ENCODE peak calls at places on chromosome 2, in five cellular contexts. One of them, this sample, is unnamed.
A peak's percentile ranks its signal among the peaks of the same experiment; 100 is the strongest.

GRCh38 chr2:232573821-232574435 is 23.4 kb downstream of the EIF4E2 start:
- DNase-seq in NCI-H774: no peak
- DNase-seq in epithelial cell of esophagus: no peak
- DNase-seq in HEK293T: no peak
- DNase-seq in memory B cell: no peak
- DNase-seq in this sample: no peak

GRCh38 chr2:383173-383572 is 95.3 kb upstream of the ALKAL2 start:
- DNase-seq in NCI-H774: no peak
- DNase-seq in epithelial cell of esophagus: no peak
- DNase-seq in HEK293T: no peak
- DNase-seq in memory B cell: no peak
- DNase-seq in this sample: peak; percentile 88

GRCh38 chr2:1556776-1557466 is 143.7 kb downstream of the TPO start:
- DNase-seq in NCI-H774: no peak
- DNase-seq in epithelial cell of esophagus: peak; percentile 16
- DNase-seq in HEK293T: no peak
- DNase-seq in memory B cell: no peak
- DNase-seq in this sample: no peak

GRCh38 chr2:207235621-207236020 is 69.9 kb upstream of the KLF7 start:
- DNase-seq in NCI-H774: no peak
- DNase-seq in epithelial cell of esophagus: peak; percentile 34
- DNase-seq in HEK293T: no peak
- DNase-seq in memory B cell: no peak
- DNase-seq in this sample: no peak

GRCh38 chr2:14633451-14634211 is 1.1 kb downstream of the LRATD1 start:
- DNase-seq in NCI-H774: no peak
- DNase-seq in epithelial cell of esophagus: peak; percentile 25
- DNase-seq in HEK293T: no peak
- DNase-seq in memory B cell: no peak
- DNase-seq in this sample: no peak

GRCh38 chr2:29987141-29987540 is 65.8 kb upstream of the ALK start:
- DNase-seq in NCI-H774: no peak
- DNase-seq in epithelial cell of esophagus: peak; percentile 37
- DNase-seq in HEK293T: no peak
- DNase-seq in memory B cell: no peak
- DNase-seq in this sample: peak; percentile 78

GRCh38 chr2:219125886-219126270 is 34.7 kb downstream of the NHEJ1 start:
- DNase-seq in NCI-H774: no peak
- DNase-seq in epithelial cell of esophagus: no peak
- DNase-seq in HEK293T: no peak
- DNase-seq in memory B cell: no peak
- DNase-seq in this sample: no peak

GRCh38 chr2:107313316-107313715 is 427.3 kb upstream of the ST6GAL2 start:
- DNase-seq in NCI-H774: no peak
- DNase-seq in epithelial cell of esophagus: no peak
- DNase-seq in HEK293T: no peak
- DNase-seq in memory B cell: no peak
- DNase-seq in this sample: no peak

GRCh38 chr2:45992021-45992745 is 305.0 kb upstream of the EPAS1 start:
- DNase-seq in NCI-H774: peak; percentile 33
- DNase-seq in epithelial cell of esophagus: peak; percentile 92
- DNase-seq in HEK293T: no peak
- DNase-seq in memory B cell: no peak
- DNase-seq in this sample: peak; percentile 92

GRCh38 chr2:49131801-49132200 is 22.5 kb downstream of the FSHR start:
- DNase-seq in NCI-H774: no peak
- DNase-seq in epithelial cell of esophagus: no peak
- DNase-seq in HEK293T: no peak
- DNase-seq in memory B cell: no peak
- DNase-seq in this sample: no peak